ENCODE peak calls at places on chromosomes 5 and 9, in six cellular contexts. D, X, G, O, B and A are unnamed samples.

GRCh38 chr5:173399846-173400245 is 71.6 kb upstream of the STC2 start:
- DNase-seq in D (no peak), X (no peak), G (no peak), O (no peak), B (no peak), A (no peak)

GRCh38 chr9:127450170-127450830 is 906 bp downstream of the RPL12 start:
- DNase-seq in D (peak; percentile 27), X (no peak), G (peak; percentile 19), O (no peak), B (no peak), A (no peak)

GRCh38 chr5:171961117-171961516 is 45.3 kb downstream of the FBXW11 start:
- DNase-seq in D (no peak), X (no peak), G (no peak), O (no peak), B (peak; percentile 74), A (no peak)

GRCh38 chr9:98888794-98889495 is 54.8 kb upstream of the COL15A1 start:
- DNase-seq in D (no peak), X (no peak), G (no peak), O (no peak), B (no peak), A (no peak)

GRCh38 chr5:37005252-37005651 is 128.7 kb downstream of the NIPBL start:
- DNase-seq in D (no peak), X (no peak), G (no peak), O (no peak), B (no peak), A (no peak)

GRCh38 chr5:111480346-111480745 is 32.0 kb downstream of the STARD4 start:
- DNase-seq in D (no peak), X (no peak), G (no peak), O (no peak), B (no peak), A (no peak)

GRCh38 chr9:127912882-127913281 is 4.0 kb downstream of the ST6GALNAC4 start:
- DNase-seq in D (peak; percentile 71), X (no peak), G (no peak), O (no peak), B (no peak), A (no peak)

GRCh38 chr9:121914604-121915303 is 178.4 kb downstream of the TTLL11 start:
- DNase-seq in D (no peak), X (no peak), G (no peak), O (no peak), B (no peak), A (no peak)

GRCh38 chr9:133592731-133593409 is 16.3 kb downstream of the FAM163B start:
- DNase-seq in D (no peak), X (no peak), G (no peak), O (no peak), B (no peak), A (no peak)

GRCh38 chr5:107917983-107918382 is 247.2 kb upstream of the EFNA5 start:
- DNase-seq in D (no peak), X (no peak), G (no peak), O (no peak), B (no peak), A (no peak)

GRCh38 chr5:139458580-139459407 is 3.7 kb downstream of the ECSCR start:
- DNase-seq in D (no peak), X (no peak), G (no peak), O (no peak), B (peak; percentile 60), A (no peak)

GRCh38 chr9:78009156-78009555 is 22.5 kb downstream of the GNAQ start:
- DNase-seq in D (no peak), X (no peak), G (no peak), O (no peak), B (no peak), A (no peak)
- H3K27ac ChIP-seq in D (no peak overlapping the region), X (no peak overlapping the region), G (no peak overlapping the region), O (no peak overlapping the region), B (no peak overlapping the region), A (no peak overlapping the region)

GRCh38 chr5:67652212-67652611 is 455.6 kb upstream of the CD180 start:
- DNase-seq in D (no peak), X (no peak), G (no peak), O (no peak), B (peak; percentile 43), A (no peak)

GRCh38 chr5:67644221-67644920 is 447.8 kb upstream of the CD180 start:
- DNase-seq in D (no peak), X (no peak), G (no peak), O (no peak), B (no peak), A (no peak)

GRCh38 chr5:67647772-67648171 is 451.2 kb upstream of the CD180 start:
- DNase-seq in D (no peak), X (no peak), G (no peak), O (no peak), B (no peak), A (no peak)

GRCh38 chr5:67643531-67643930 is 446.9 kb upstream of the CD180 start:
- DNase-seq in D (no peak), X (no peak), G (no peak), O (no peak), B (no peak), A (no peak)

GRCh38 chr5:67648201-67648671 is 451.6 kb upstream of the CD180 start:
- DNase-seq in D (no peak), X (peak; percentile 67), G (no peak), O (no peak), B (no peak), A (peak; percentile 83)
- TF ChIP-seq EP300 in D (no peak), X (no peak), G (no peak), O (no peak), B (no peak), A (no peak)

GRCh38 chr5:88827997-88828396 is 55.0 kb downstream of the MEF2C start:
- DNase-seq in D (no peak), X (no peak), G (no peak), O (no peak), B (no peak), A (no peak)

GRCh38 chr5:88831856-88832255 is 51.1 kb downstream of the MEF2C start:
- DNase-seq in D (no peak), X (no peak), G (no peak), O (no peak), B (no peak), A (no peak)

GRCh38 chr5:88829053-88829452 is 53.9 kb downstream of the MEF2C start:
- DNase-seq in D (no peak), X (no peak), G (peak; percentile 20), O (no peak), B (no peak), A (no peak)

GRCh38 chr5:88830567-88830966 is 52.4 kb downstream of the MEF2C start:
- DNase-seq in D (no peak), X (no peak), G (no peak), O (no peak), B (no peak), A (no peak)

GRCh38 chr5:88829773-88830172 is 53.2 kb downstream of the MEF2C start:
- DNase-seq in D (no peak), X (no peak), G (no peak), O (no peak), B (no peak), A (no peak)
- H3K27ac ChIP-seq in D (no peak overlapping the region), X (peak overlapping the region; percentile 1), G (peak overlapping the region; percentile 52), O (no peak overlapping the region), B (peak overlapping the region; percentile 80), A (peak overlapping the region; percentile 53)

GRCh38 chr9:4138180-4138579 is 161.7 kb downstream of the GLIS3 start:
- DNase-seq in D (no peak), X (no peak), G (no peak), O (no peak), B (no peak), A (no peak)

GRCh38 chr9:4139201-4139600 is 160.7 kb downstream of the GLIS3 start:
- DNase-seq in D (no peak), X (no peak), G (no peak), O (no peak), B (no peak), A (no peak)

GRCh38 chr9:4138781-4139180 is 161.1 kb downstream of the GLIS3 start:
- DNase-seq in D (no peak), X (no peak), G (no peak), O (no peak), B (no peak), A (no peak)

GRCh38 chr9:4137755-4138154 is 162.1 kb downstream of the GLIS3 start:
- DNase-seq in D (peak; percentile 77), X (no peak), G (no peak), O (no peak), B (no peak), A (no peak)

GRCh38 chr9:4137234-4137633 is 162.6 kb downstream of the GLIS3 start:
- DNase-seq in D (peak; percentile 91), X (no peak), G (no peak), O (no peak), B (no peak), A (no peak)
- TF ChIP-seq EP300 in D (peak; percentile 77), X (no peak), G (no peak), O (no peak), B (no peak), A (no peak)

DNA sequence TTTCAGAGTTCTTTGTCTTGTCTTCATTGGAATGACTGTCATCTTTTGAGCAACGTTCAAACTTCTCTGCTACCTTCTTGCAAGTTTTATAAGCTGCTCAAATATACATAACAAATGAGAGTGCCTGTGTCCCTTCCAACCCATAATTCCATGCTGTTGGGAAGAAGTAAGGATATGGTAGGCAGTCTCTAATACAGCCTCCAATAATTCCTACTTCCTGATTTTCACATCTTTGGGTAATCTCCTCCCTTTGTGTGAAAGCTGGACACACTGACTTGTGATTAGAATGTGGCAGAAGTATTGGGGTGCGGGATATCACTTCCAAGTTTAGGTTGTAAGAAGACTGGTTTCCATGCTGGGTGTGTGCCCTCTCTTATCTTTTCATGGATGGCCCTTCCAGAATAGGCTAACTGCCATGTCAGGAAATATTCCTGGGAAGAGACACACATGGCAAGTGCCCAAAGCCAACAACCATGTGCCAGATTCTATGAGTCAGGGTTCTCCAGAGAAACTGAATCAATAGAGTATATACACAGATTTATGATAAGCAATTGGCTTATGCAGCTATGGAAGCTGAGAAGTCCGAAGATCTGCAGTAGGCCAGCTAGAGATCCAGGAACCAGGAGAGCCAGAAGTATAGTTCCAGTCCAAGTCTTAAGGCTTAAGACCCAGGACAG is 531.3 kb downstream of the NTRK2 start:
- DNase-seq in D (no peak), X (no peak), G (no peak), O (no peak), B (no peak), A (no peak)
- H3K27ac ChIP-seq in D (no peak overlapping the region), X (no peak overlapping the region), G (no peak overlapping the region), O (no peak overlapping the region), B (no peak overlapping the region), A (no peak overlapping the region)